ENCODE peak calls at places on chromosome 22, in ten cellular contexts. One of them, this sample, is unnamed.

GRCh38 chr22:44567846-44568493 is 69.9 kb upstream of the RTL6 start:
- DNase-seq in fibroblast of pulmonary artery: peak
- DNase-seq in coronary artery: no peak
- DNase-seq in GM12865: peak
- DNase-seq in heart left ventricle: peak
- DNase-seq in lower leg skin: peak
- DNase-seq in GM20000: no peak
- DNase-seq in A549: no peak
- DNase-seq in HepG2: peak
- DNase-seq in colonic mucosa: peak
- DNase-seq in this sample: peak

GRCh38 chr22:36208934-36209333 is 7.3 kb upstream of the APOL4 start:
- DNase-seq in colonic mucosa: no peak
- DNase-seq in heart left ventricle: no peak
- DNase-seq in GM12865: no peak
- DNase-seq in lower leg skin: no peak
- DNase-seq in HepG2: no peak
- DNase-seq in coronary artery: no peak
- DNase-seq in fibroblast of pulmonary artery: no peak
- DNase-seq in GM20000: no peak
- DNase-seq in A549: no peak
- DNase-seq in this sample: no peak

GRCh38 chr22:32589007-32589406 is 114.4 kb downstream of the FBXO7 start:
- DNase-seq in coronary artery: no peak
- DNase-seq in GM12865: no peak
- DNase-seq in HepG2: no peak
- DNase-seq in lower leg skin: peak
- DNase-seq in GM20000: no peak
- DNase-seq in colonic mucosa: no peak
- DNase-seq in A549: no peak
- DNase-seq in fibroblast of pulmonary artery: no peak
- DNase-seq in heart left ventricle: no peak
- DNase-seq in this sample: no peak

GRCh38 chr22:27835446-27835845 is 33.9 kb upstream of the MN1 start:
- DNase-seq in GM20000: no peak
- DNase-seq in coronary artery: peak
- DNase-seq in colonic mucosa: no peak
- DNase-seq in GM12865: no peak
- DNase-seq in fibroblast of pulmonary artery: no peak
- DNase-seq in heart left ventricle: no peak
- DNase-seq in HepG2: no peak
- DNase-seq in A549: no peak
- DNase-seq in lower leg skin: no peak
- DNase-seq in this sample: no peak

GRCh38 chr22:19607198-19608113 is 83.2 kb upstream of the CLDN5 start:
- DNase-seq in GM12865: no peak
- DNase-seq in A549: no peak
- DNase-seq in heart left ventricle: no peak
- DNase-seq in lower leg skin: peak
- DNase-seq in GM20000: peak
- DNase-seq in HepG2: no peak
- DNase-seq in fibroblast of pulmonary artery: peak
- DNase-seq in colonic mucosa: no peak
- DNase-seq in coronary artery: no peak
- DNase-seq in this sample: no peak

GRCh38 chr22:41768420-41768819 is 32.1 kb upstream of the CCDC134 start:
- DNase-seq in lower leg skin: no peak
- DNase-seq in fibroblast of pulmonary artery: peak
- DNase-seq in HepG2: no peak
- DNase-seq in colonic mucosa: no peak
- DNase-seq in A549: no peak
- DNase-seq in coronary artery: no peak
- DNase-seq in heart left ventricle: no peak
- DNase-seq in GM20000: no peak
- DNase-seq in GM12865: peak
- DNase-seq in this sample: no peak

GRCh38 chr22:35766654-35767580 is 49.2 kb downstream of the APOL5 start:
- DNase-seq in HepG2: no peak
- DNase-seq in heart left ventricle: no peak
- DNase-seq in fibroblast of pulmonary artery: peak
- DNase-seq in colonic mucosa: no peak
- DNase-seq in GM12865: no peak
- DNase-seq in coronary artery: no peak
- DNase-seq in GM20000: no peak
- DNase-seq in A549: no peak
- DNase-seq in lower leg skin: no peak
- DNase-seq in this sample: no peak

GRCh38 chr22:38987171-38987895 is 5.2 kb downstream of the APOBEC3B start:
- DNase-seq in GM20000: no peak
- DNase-seq in GM12865: no peak
- DNase-seq in fibroblast of pulmonary artery: no peak
- DNase-seq in A549: no peak
- DNase-seq in colonic mucosa: no peak
- DNase-seq in lower leg skin: no peak
- DNase-seq in heart left ventricle: no peak
- DNase-seq in HepG2: no peak
- DNase-seq in coronary artery: no peak
- DNase-seq in this sample: no peak

GRCh38 chr22:44309137-44309536 is 3.6 kb downstream of the SHISAL1 start:
- DNase-seq in lower leg skin: peak
- DNase-seq in A549: peak
- DNase-seq in GM20000: no peak
- DNase-seq in GM12865: peak
- DNase-seq in HepG2: no peak
- DNase-seq in heart left ventricle: no peak
- DNase-seq in fibroblast of pulmonary artery: peak
- DNase-seq in colonic mucosa: peak
- DNase-seq in coronary artery: no peak
- DNase-seq in this sample: no peak

GRCh38 chr22:17214416-17215043 is 4.7 kb downstream of the ADA2 start:
- DNase-seq in coronary artery: no peak
- DNase-seq in HepG2: no peak
- DNase-seq in fibroblast of pulmonary artery: no peak
- DNase-seq in GM12865: no peak
- DNase-seq in colonic mucosa: no peak
- DNase-seq in A549: no peak
- DNase-seq in heart left ventricle: no peak
- DNase-seq in lower leg skin: no peak
- DNase-seq in GM20000: no peak
- DNase-seq in this sample: no peak

GRCh38 chr22:17218341-17218740 is 894 bp downstream of the ADA2 start:
- DNase-seq in heart left ventricle: no peak
- DNase-seq in fibroblast of pulmonary artery: no peak
- DNase-seq in coronary artery: no peak
- DNase-seq in HepG2: no peak
- DNase-seq in colonic mucosa: no peak
- DNase-seq in GM20000: no peak
- DNase-seq in A549: no peak
- DNase-seq in GM12865: no peak
- DNase-seq in lower leg skin: no peak
- DNase-seq in this sample: no peak

GRCh38 chr22:17217179-17217578 is 2.1 kb downstream of the ADA2 start:
- DNase-seq in HepG2: no peak
- DNase-seq in GM20000: no peak
- DNase-seq in A549: no peak
- DNase-seq in colonic mucosa: no peak
- DNase-seq in fibroblast of pulmonary artery: no peak
- DNase-seq in coronary artery: no peak
- DNase-seq in GM12865: peak
- DNase-seq in lower leg skin: no peak
- DNase-seq in heart left ventricle: no peak
- DNase-seq in this sample: no peak

GRCh38 chr22:17213976-17214375 is 5.3 kb downstream of the ADA2 start:
- DNase-seq in heart left ventricle: peak
- DNase-seq in colonic mucosa: peak
- DNase-seq in fibroblast of pulmonary artery: peak
- DNase-seq in A549: no peak
- DNase-seq in coronary artery: no peak
- DNase-seq in lower leg skin: no peak
- DNase-seq in GM12865: peak
- DNase-seq in GM20000: no peak
- DNase-seq in HepG2: peak
- DNase-seq in this sample: peak
- TF ChIP-seq CTCF in heart left ventricle: peak
- TF ChIP-seq CTCF in colonic mucosa: peak
- TF ChIP-seq CTCF in fibroblast of pulmonary artery: peak
- TF ChIP-seq CTCF in A549: no peak
- TF ChIP-seq CTCF in coronary artery: no peak
- TF ChIP-seq CTCF in lower leg skin: no peak
- TF ChIP-seq CTCF in GM12865: peak
- TF ChIP-seq CTCF in GM20000: peak
- TF ChIP-seq CTCF in HepG2: peak
- TF ChIP-seq CTCF in this sample: no peak

DNA sequence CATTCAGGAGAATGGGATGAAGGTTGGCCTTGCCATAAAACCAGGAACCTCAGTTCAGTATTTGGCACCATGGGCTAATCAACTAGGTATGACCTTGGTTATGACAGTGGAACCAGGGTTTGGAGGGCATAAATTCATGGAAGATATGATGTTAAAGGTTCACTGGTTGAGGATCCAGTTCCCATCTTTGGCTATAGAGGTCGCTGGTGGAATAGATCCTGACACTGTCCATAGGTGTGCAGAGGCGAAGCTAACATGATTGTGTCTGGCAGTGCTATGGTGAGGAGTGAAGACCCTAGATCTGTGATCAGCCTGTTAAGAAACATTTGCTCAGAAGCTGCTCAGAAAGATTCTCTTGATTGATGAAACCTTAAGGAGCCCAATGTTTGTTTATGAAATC is 5.7 kb downstream of the NF2 start:
- DNase-seq in GM12865: no peak
- DNase-seq in fibroblast of pulmonary artery: no peak
- DNase-seq in lower leg skin: no peak
- DNase-seq in GM20000: no peak
- DNase-seq in coronary artery: no peak
- DNase-seq in heart left ventricle: no peak
- DNase-seq in colonic mucosa: no peak
- DNase-seq in HepG2: peak
- DNase-seq in A549: peak
- DNase-seq in this sample: no peak
- TF ChIP-seq CTCF in GM12865: no peak
- TF ChIP-seq CTCF in fibroblast of pulmonary artery: peak
- TF ChIP-seq CTCF in lower leg skin: no peak
- TF ChIP-seq CTCF in GM20000: no peak
- TF ChIP-seq CTCF in coronary artery: no peak
- TF ChIP-seq CTCF in heart left ventricle: peak
- TF ChIP-seq CTCF in colonic mucosa: no peak
- TF ChIP-seq CTCF in HepG2: peak
- TF ChIP-seq CTCF in A549: peak
- TF ChIP-seq CTCF in this sample: no peak

GRCh38 chr22:49240016-49240380 is 587.7 kb downstream of the BRD1 start:
- DNase-seq in coronary artery: no peak
- DNase-seq in GM20000: no peak
- DNase-seq in lower leg skin: no peak
- DNase-seq in fibroblast of pulmonary artery: no peak
- DNase-seq in HepG2: no peak
- DNase-seq in heart left ventricle: no peak
- DNase-seq in GM12865: no peak
- DNase-seq in colonic mucosa: no peak
- DNase-seq in A549: no peak
- DNase-seq in this sample: no peak
- TF ChIP-seq CTCF in coronary artery: no peak
- TF ChIP-seq CTCF in GM20000: no peak
- TF ChIP-seq CTCF in lower leg skin: no peak
- TF ChIP-seq CTCF in fibroblast of pulmonary artery: no peak
- TF ChIP-seq CTCF in HepG2: no peak
- TF ChIP-seq CTCF in heart left ventricle: no peak
- TF ChIP-seq CTCF in GM12865: no peak
- TF ChIP-seq CTCF in colonic mucosa: no peak
- TF ChIP-seq CTCF in A549: no peak
- TF ChIP-seq CTCF in this sample: no peak

GRCh38 chr22:21657361-21658118 is 8.3 kb upstream of the PPIL2 start:
- DNase-seq in colonic mucosa: peak
- DNase-seq in GM12865: peak
- DNase-seq in HepG2: peak
- DNase-seq in A549: peak
- DNase-seq in coronary artery: no peak
- DNase-seq in GM20000: peak
- DNase-seq in heart left ventricle: peak
- DNase-seq in lower leg skin: peak
- DNase-seq in fibroblast of pulmonary artery: peak
- DNase-seq in this sample: peak
- TF ChIP-seq CTCF in colonic mucosa: peak
- TF ChIP-seq CTCF in GM12865: peak
- TF ChIP-seq CTCF in HepG2: peak
- TF ChIP-seq CTCF in A549: no peak
- TF ChIP-seq CTCF in coronary artery: no peak
- TF ChIP-seq CTCF in GM20000: no peak
- TF ChIP-seq CTCF in heart left ventricle: peak
- TF ChIP-seq CTCF in lower leg skin: no peak
- TF ChIP-seq CTCF in fibroblast of pulmonary artery: no peak
- TF ChIP-seq CTCF in this sample: no peak

This sample was measured in mesothelial cell of epicardium.